ENCODE peak calls at places on chromosomes 3 and 15, in four cellular contexts. C is stimulated activated CD8-positive, alpha-beta memory T cell treated with anti-CD3 and anti-CD28 coated beads, Interleukin-15, amount 100 ng/mL, for 24 hours; B is aorta; V is stimulated activated CD4-positive, alpha-beta T cell treated with anti-CD3 and anti-CD28 coated beads, Interleukin-4, amount 100 ng/mL, for 1 hour. K is an unnamed sample.

GRCh38 chr3:2098398-2099027 is at the start of gene CNTN4:
- DNase-seq in V (no peak), C (no peak), B (peak), K (peak)

GRCh38 chr3:16828815-16829214 is 55.9 kb upstream of the PLCL2 start:
- DNase-seq in B (no peak), C (no peak), V (peak), K (peak)

GRCh38 chr15:73319460-73320245 is 49.1 kb downstream of the HCN4 start:
- DNase-seq in B (no peak), C (no peak), V (no peak), K (no peak)

GRCh38 chr3:17489139-17489538 is 253.3 kb downstream of the TBC1D5 start:
- DNase-seq in C (no peak), V (no peak), B (no peak), K (no peak)

GRCh38 chr15:98528056-98528725 is 120.1 kb upstream of the IGF1R start:
- DNase-seq in V (no peak), C (no peak), B (no peak), K (no peak)

GRCh38 chr3:12194209-12194608 is 35.5 kb upstream of the TIMP4 start:
- DNase-seq in B (no peak), C (no peak), V (no peak), K (no peak)

GRCh38 chr15:82602195-82602594 is 45.0 kb downstream of the CPEB1 start:
- DNase-seq in B (no peak), C (no peak), V (no peak), K (no peak)

GRCh38 chr15:55196011-55196410 is 730 bp downstream of the RSL24D1 start:
- DNase-seq in B (no peak), C (no peak), V (no peak), K (no peak)

GRCh38 chr15:28167042-28167441 is 67.9 kb upstream of the OCA2 start:
- DNase-seq in V (no peak), C (no peak), B (no peak), K (no peak)

GRCh38 chr15:23049984-23050628 is 10.7 kb upstream of the TUBGCP5 start:
- DNase-seq in C (no peak), B (no peak), V (no peak), K (no peak)

GRCh38 chr3:20245781-20246180 is 59.8 kb upstream of the SGO1 start:
- DNase-seq in V (no peak), C (no peak), B (no peak), K (no peak)

GRCh38 chr3:186021673-186022362 is 84.0 kb upstream of the TRA2B start:
- DNase-seq in V (no peak), C (no peak), B (no peak), K (no peak)

GRCh38 chr3:184619348-184619747 is 57.8 kb downstream of the EPHB3 start:
- DNase-seq in C (no peak), B (peak), V (no peak), K (no peak)

GRCh38 chr15:26974120-26974780 is 3.3 kb downstream of the GABRG3 start:
- DNase-seq in C (no peak), V (no peak), B (no peak), K (no peak)

GRCh38 chr3:98701276-98701675 is 61.9 kb upstream of the ST3GAL6 start:
- DNase-seq in B (no peak), V (no peak), C (no peak), K (no peak)

GRCh38 chr15:45225506-45226273 is 26.3 kb upstream of the SLC28A2 start:
- DNase-seq in C (no peak), V (no peak), B (no peak), K (no peak)

GRCh38 chr3:88661433-88661824 is 446.0 kb upstream of the EPHA3 start:
- DNase-seq in V (no peak), B (no peak), C (no peak), K (no peak)

GRCh38 chr3:15805756-15806266 is 8.0 kb upstream of the ANKRD28 start:
- DNase-seq in C (no peak), V (no peak), B (no peak), K (no peak)

GRCh38 chr3:113231391-113231790 is 20.0 kb downstream of the BOC start:
- DNase-seq in V (no peak), C (no peak), B (no peak), K (no peak)

GRCh38 chr3:88997276-88997675 is 110.1 kb upstream of the EPHA3 start:
- DNase-seq in B (no peak), V (no peak), C (no peak), K (no peak)

GRCh38 chr3:71784914-71785593 is at the start of gene PROK2:
- DNase-seq in B (no peak), C (no peak), V (peak), K (peak)

GRCh38 chr3:139916271-139916670 is 18.7 kb upstream of the CLSTN2 start:
- DNase-seq in V (no peak), B (no peak), C (no peak), K (no peak)

GRCh38 chr3:42819351-42819965 is 10.2 kb downstream of the ACKR2 start:
- DNase-seq in B (no peak), C (no peak), V (no peak), K (peak)

GRCh38 chr3:13550791-13551360 is 2.0 kb downstream of the FBLN2 start:
- DNase-seq in V (no peak), B (no peak), C (no peak), K (no peak)

GRCh38 chr3:27737091-27737490 is 15.0 kb upstream of the EOMES start:
- DNase-seq in V (no peak), B (no peak), C (no peak), K (no peak)

GRCh38 chr3:98650966-98651765 is 57.8 kb upstream of the CPOX start:
- DNase-seq in B (no peak), V (no peak), C (no peak), K (no peak)

GRCh38 chr3:111218615-111219014 is 147.0 kb downstream of the NECTIN3 start:
- DNase-seq in C (no peak), V (no peak), B (no peak), K (no peak)

GRCh38 chr3:48398701-48399386 is 26.8 kb downstream of the FBXW12 start:
- DNase-seq in V (no peak), C (no peak), B (no peak), K (no peak)

GRCh38 chr3:172396400-172396799 is 51.9 kb downstream of the GHSR start:
- DNase-seq in C (no peak), B (no peak), V (no peak), K (no peak)

GRCh38 chr3:117409701-117410459 is 700.3 kb downstream of the TUSC7 start:
- DNase-seq in V (no peak), C (no peak), B (no peak), K (no peak)

GRCh38 chr3:32569540-32570425 is 875 bp downstream of the DYNC1LI1 start:
- DNase-seq in V (peak), C (peak), B (peak), K (peak)